ENCODE peak calls at places on chromosomes 6 and 20, in eight cellular contexts. Y, V, R, H, L, C, W and P are unnamed samples.

GRCh38 chr6:55969501-55969900 is 94.1 kb upstream of the BMP5 start:
- DNase-seq in Y (no peak), W (no peak), H (no peak), R (no peak), V (no peak), C (no peak), L (no peak), P (no peak)

GRCh38 chr20:47493175-47493953 is 8.3 kb upstream of the NCOA3 start:
- DNase-seq in W (no peak), L (no peak), H (no peak), Y (peak; percentile 52), C (peak; percentile 82), R (peak; percentile 37), V (no peak), P (peak; percentile 93)

GRCh38 chr6:110325197-110325596 is 33.0 kb downstream of the METTL24 start:
- DNase-seq in V (no peak), H (no peak), C (no peak), W (peak; percentile 24), Y (no peak), R (no peak), L (no peak), P (peak; percentile 59)

GRCh38 chr6:106110167-106110826 is 24.2 kb downstream of the PRDM1 start:
- DNase-seq in Y (no peak), V (no peak), C (peak; percentile 78), H (no peak), W (no peak), R (no peak), L (no peak), P (no peak)

GRCh38 chr6:157151989-157152388 is 171.3 kb downstream of the TMEM242 start:
- DNase-seq in V (no peak), H (no peak), L (no peak), R (no peak), C (no peak), W (no peak), Y (no peak), P (peak; percentile 90)

GRCh38 chr6:16227605-16228004 is 10.8 kb upstream of the GMPR start:
- DNase-seq in L (no peak), C (no peak), V (no peak), R (no peak), Y (no peak), H (no peak), W (no peak), P (no peak)

GRCh38 chr20:57159193-57159851 is 107.1 kb downstream of the BMP7 start:
- DNase-seq in H (no peak), R (no peak), L (no peak), C (no peak), W (no peak), Y (no peak), V (no peak), P (no peak)

GRCh38 chr6:35602133-35602946 is 86.4 kb downstream of the FKBP5 start:
- DNase-seq in Y (no peak), R (no peak), L (peak; percentile 47), H (no peak), C (no peak), V (no peak), W (no peak), P (peak; percentile 60)

GRCh38 chr20:59561228-59561605 is 43.1 kb upstream of the PHACTR3 start:
- DNase-seq in L (no peak), Y (no peak), C (no peak), R (no peak), W (no peak), H (no peak), V (no peak), P (no peak)

GRCh38 chr6:71404145-71404966 is 115.7 kb downstream of the OGFRL1 start:
- DNase-seq in C (no peak), H (peak; percentile 84), R (no peak), W (no peak), Y (no peak), L (peak; percentile 83), V (no peak), P (peak; percentile 91)

GRCh38 chr6:26304213-26305096 is 60.5 kb upstream of the BTN3A2 start:
- DNase-seq in W (no peak), V (peak; percentile 40), H (no peak), L (no peak), Y (peak; percentile 76), R (no peak), C (no peak), P (peak; percentile 91)

GRCh38 chr6:85096976-85097375 is 332.6 kb upstream of the TBX18 start:
- DNase-seq in H (no peak), W (no peak), V (no peak), R (no peak), Y (no peak), L (no peak), C (no peak), P (no peak)

GRCh38 chr20:31570735-31571617 is 34.1 kb upstream of the ID1 start:
- DNase-seq in L (no peak), H (no peak), C (no peak), Y (no peak), V (no peak), W (peak; percentile 54), R (peak; percentile 88), P (no peak)

GRCh38 chr20:20864346-20865096 is 152.1 kb upstream of the RALGAPA2 start:
- DNase-seq in C (no peak), Y (no peak), H (no peak), R (no peak), W (no peak), V (peak; percentile 60), L (no peak), P (peak; percentile 3)
- TF ChIP-seq CTCF in C (no peak), Y (peak; percentile 32), H (peak; percentile 68), R (peak; percentile 41), W (no peak), V (peak; percentile 71), L (peak; percentile 24), P (peak; percentile 5)

GRCh38 chr20:19786311-19786710 is 28.3 kb downstream of the RIN2 start:
- DNase-seq in Y (no peak), V (peak; percentile 44), R (no peak), C (no peak), W (peak; percentile 87), H (no peak), L (peak; percentile 90), P (peak; percentile 97)

GRCh38 chr20:19785886-19786285 is 27.8 kb downstream of the RIN2 start:
- DNase-seq in Y (no peak), C (no peak), H (no peak), L (no peak), R (no peak), V (no peak), W (no peak), P (no peak)

GRCh38 chr20:19783966-19784401 is 25.9 kb downstream of the RIN2 start:
- DNase-seq in W (no peak), V (no peak), H (no peak), L (no peak), R (no peak), Y (no peak), C (peak; percentile 50), P (peak; percentile 56)

GRCh38 chr20:19784511-19785172 is 26.6 kb downstream of the RIN2 start:
- DNase-seq in C (no peak), R (peak; percentile 60), W (no peak), V (peak; percentile 81), Y (peak; percentile 59), L (peak; percentile 60), H (peak; percentile 74), P (peak; percentile 92)

GRCh38 chr20:19785173-19785799 is 27.2 kb downstream of the RIN2 start:
- DNase-seq in V (no peak), R (no peak), W (no peak), L (no peak), Y (no peak), H (no peak), C (no peak), P (peak; percentile 88)
- TF ChIP-seq CTCF in V (no peak), R (no peak), W (no peak), L (no peak), Y (peak; percentile 43), H (peak; percentile 62), C (no peak), P (peak; percentile 7)

GRCh38 chr6:93418113-93418447 is 1.3 kb downstream of the EPHA7 start:
- DNase-seq in C (no peak), R (no peak), L (no peak), W (no peak), Y (no peak), V (no peak), H (no peak), P (no peak)

GRCh38 chr6:93416575-93417420 is 2.6 kb downstream of the EPHA7 start:
- DNase-seq in R (peak; percentile 43), C (peak; percentile 43), L (no peak), V (peak; percentile 79), H (no peak), W (no peak), Y (no peak), P (peak; percentile 12)

GRCh38 chr6:93419304-93420162 is at the start of gene EPHA7:
- DNase-seq in C (peak; percentile 86), Y (no peak), L (peak; percentile 87), V (peak; percentile 100), H (peak; percentile 86), R (peak; percentile 95), W (peak; percentile 37), P (peak; percentile 77)

GRCh38 chr6:93418448-93419303 is 683 bp downstream of the EPHA7 start:
- DNase-seq in Y (no peak), L (no peak), H (no peak), R (peak; percentile 36), V (peak; percentile 92), C (peak; percentile 33), W (no peak), P (no peak)

GRCh38 chr6:93417421-93417996 is 1.9 kb downstream of the EPHA7 start:
- DNase-seq in C (peak; percentile 8), Y (no peak), H (no peak), V (no peak), W (no peak), L (no peak), R (no peak), P (peak; percentile 19)
- TF ChIP-seq CTCF in C (no peak), Y (no peak), H (peak; percentile 49), V (peak; percentile 42), W (no peak), L (peak; percentile 11), R (no peak), P (no peak)

GRCh38 chr20:61119263-61119662 is 132.8 kb upstream of the CDH4 start:
- DNase-seq in Y (no peak), W (no peak), C (no peak), H (no peak), V (no peak), L (no peak), R (no peak), P (no peak)
- TF ChIP-seq CTCF in Y (no peak), W (no peak), C (no peak), H (no peak), V (no peak), L (no peak), R (no peak), P (no peak)

DNA sequence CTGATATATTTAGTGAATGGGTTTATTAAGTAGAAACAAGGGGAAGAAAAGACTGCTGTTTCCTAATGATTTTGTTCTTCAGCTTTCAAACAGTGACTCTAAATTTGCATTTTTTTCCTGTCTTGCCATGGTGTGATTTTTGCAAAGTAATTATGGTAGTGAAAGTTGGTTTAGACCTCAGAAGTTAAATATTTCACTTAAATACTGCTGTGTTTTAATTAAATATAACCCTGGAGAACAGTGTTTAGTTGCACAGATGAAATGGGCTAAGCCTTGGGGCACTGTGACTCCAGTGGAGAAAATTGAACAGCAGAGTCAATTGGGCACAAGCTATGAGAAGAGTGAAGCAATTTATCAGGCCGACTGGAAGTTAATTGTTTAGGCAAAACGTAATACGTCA is 111.1 kb upstream of the MCHR2 start:
- DNase-seq in Y (no peak), W (no peak), H (no peak), L (no peak), C (no peak), V (no peak), R (no peak), P (no peak)
- TF ChIP-seq CTCF in Y (no peak), W (no peak), H (no peak), L (no peak), C (no peak), V (no peak), R (no peak), P (no peak)

GRCh38 chr6:87700729-87701675 is 1.0 kb downstream of the AKIRIN2 start:
- DNase-seq in W (no peak), C (peak; percentile 75), H (no peak), R (no peak), L (no peak), V (peak; percentile 55), Y (peak; percentile 66), P (peak; percentile 58)
- TF ChIP-seq CTCF in W (peak; percentile 10), C (no peak), H (no peak), R (no peak), L (peak; percentile 15), V (no peak), Y (peak; percentile 30), P (no peak)